ENCODE peak calls at places on chromosomes 11 and 22, in eight cellular contexts. C is GM23338; G is effector memory CD4-positive, alpha-beta T cell; A is hepatocyte; B is tibial artery; O is stomach; I is tibial nerve; P is fibroblast of lung. T is an unnamed sample.

GRCh38 chr11:1949302-1949701 is 2.2 kb downstream of the MRPL23 start:
- DNase-seq in C (no peak), G (no peak), A (no peak), B (peak; percentile 25), O (no peak), I (no peak), P (no peak), T (no peak)

GRCh38 chr11:93568726-93569125 is 25.5 kb upstream of the SMCO4 start:
- DNase-seq in C (no peak), G (no peak), A (no peak), B (no peak), O (no peak), I (no peak), P (no peak), T (no peak)

GRCh38 chr11:121687961-121688566 is 235.3 kb upstream of the SORL1-AS1 start:
- DNase-seq in C (peak; percentile 58), G (no peak), A (peak; percentile 37), B (no peak), O (no peak), I (no peak), P (peak; percentile 59), T (no peak)

GRCh38 chr22:31102441-31103081 is 4.8 kb downstream of the SELENOM start:
- DNase-seq in C (no peak), G (no peak), A (peak; percentile 94), B (peak; percentile 97), O (peak; percentile 69), I (peak; percentile 60), P (peak; percentile 99), T (no peak)

GRCh38 chr22:20983081-20983745 is 1.1 kb downstream of the LZTR1 start:
- DNase-seq in C (no peak), G (no peak), A (no peak), B (no peak), O (no peak), I (no peak), P (no peak), T (no peak)

GRCh38 chr11:117633186-117633585 is 163.8 kb downstream of the DSCAML1 start:
- DNase-seq in C (no peak), G (no peak), A (no peak), B (no peak), O (no peak), I (no peak), P (no peak), T (no peak)

GRCh38 chr11:94568200-94568599 is 1.0 kb downstream of the PIWIL4 start:
- DNase-seq in C (no peak), G (no peak), A (no peak), B (no peak), O (no peak), I (no peak), P (no peak), T (no peak)

GRCh38 chr11:132402056-132402684 is 1031.8 kb downstream of the NTM start:
- DNase-seq in C (peak; percentile 79), G (no peak), A (peak; percentile 65), B (no peak), O (no peak), I (no peak), P (peak; percentile 6), T (no peak)

GRCh38 chr11:1194977-1195689 is 27.7 kb upstream of the MUC5B start:
- DNase-seq in C (no peak), G (no peak), A (no peak), B (no peak), O (peak; percentile 26), I (no peak), P (no peak), T (no peak)

GRCh38 chr11:73946798-73947458 is 3.9 kb upstream of the DNAJB13 start:
- DNase-seq in C (no peak), G (no peak), A (no peak), B (no peak), O (no peak), I (no peak), P (no peak), T (no peak)

GRCh38 chr11:73942030-73942429 is 8.8 kb upstream of the DNAJB13 start:
- DNase-seq in C (no peak), G (no peak), A (no peak), B (no peak), O (no peak), I (no peak), P (no peak), T (no peak)

GRCh38 chr11:73944085-73944484 is 6.7 kb upstream of the DNAJB13 start:
- DNase-seq in C (no peak), G (no peak), A (no peak), B (no peak), O (no peak), I (no peak), P (no peak), T (no peak)

GRCh38 chr11:73945396-73945795 is 5.4 kb upstream of the DNAJB13 start:
- DNase-seq in C (no peak), G (no peak), A (no peak), B (no peak), O (no peak), I (no peak), P (no peak), T (no peak)

DNA sequence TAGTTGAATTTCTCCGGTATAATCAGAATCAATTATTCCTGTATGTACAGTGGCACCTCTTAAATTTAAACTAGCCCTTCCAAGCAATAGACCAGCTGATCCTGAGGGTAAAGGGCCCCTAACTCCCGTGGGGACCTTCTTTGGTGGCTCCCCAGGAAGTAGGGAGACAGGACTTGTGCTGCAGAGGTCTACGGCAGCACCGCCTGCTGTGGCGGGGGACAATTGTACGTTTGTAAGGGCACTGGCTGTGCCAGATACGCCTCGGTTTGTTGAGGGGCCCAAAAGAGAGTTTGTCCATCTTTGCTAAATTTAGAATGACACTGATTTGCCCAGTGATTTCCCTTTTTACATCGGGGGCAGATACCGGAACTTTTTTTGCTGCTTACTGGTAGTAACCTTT is 5.9 kb upstream of the DNAJB13 start:
- DNase-seq in C (no peak), G (no peak), A (no peak), B (no peak), O (no peak), I (no peak), P (no peak), T (no peak)
- H3K27ac ChIP-seq in C (no peak overlapping the region), G (no peak overlapping the region), A (no peak overlapping the region), B (no peak overlapping the region), O (no peak overlapping the region), I (peak overlapping the region; percentile 71), P (no peak overlapping the region), T (no peak overlapping the region)

GRCh38 chr11:83361831-83362230 is 75.7 kb upstream of the CCDC90B start:
- DNase-seq in C (no peak), G (no peak), A (no peak), B (no peak), O (no peak), I (no peak), P (no peak), T (no peak)
- H3K27ac ChIP-seq in C (no peak overlapping the region), G (no peak overlapping the region), A (no peak overlapping the region), B (no peak overlapping the region), O (no peak overlapping the region), I (no peak overlapping the region), P (no peak overlapping the region), T (no peak overlapping the region)

GRCh38 chr22:33524511-33525270 is 395.6 kb downstream of the LARGE1 start:
- DNase-seq in C (peak; percentile 35), G (no peak), A (no peak), B (no peak), O (no peak), I (no peak), P (no peak), T (no peak)

GRCh38 chr22:33526434-33527107 is 393.7 kb downstream of the LARGE1 start:
- DNase-seq in C (no peak), G (no peak), A (no peak), B (no peak), O (no peak), I (no peak), P (no peak), T (no peak)

GRCh38 chr22:33529424-33530113 is 390.7 kb downstream of the LARGE1 start:
- DNase-seq in C (no peak), G (no peak), A (no peak), B (no peak), O (no peak), I (no peak), P (peak; percentile 2), T (no peak)
- H3K27ac ChIP-seq in C (no peak overlapping the region), G (no peak overlapping the region), A (no peak overlapping the region), B (no peak overlapping the region), O (no peak overlapping the region), I (no peak overlapping the region), P (no peak overlapping the region), T (no peak overlapping the region)

GRCh38 chr11:44190883-44191230 is 95.4 kb downstream of the EXT2 start:
- DNase-seq in C (peak; percentile 70), G (no peak), A (no peak), B (no peak), O (no peak), I (no peak), P (no peak), T (no peak)

GRCh38 chr11:44191322-44192014 is 96.0 kb downstream of the EXT2 start:
- DNase-seq in C (no peak), G (no peak), A (no peak), B (no peak), O (no peak), I (no peak), P (no peak), T (no peak)

GRCh38 chr11:44188643-44189042 is 93.2 kb downstream of the EXT2 start:
- DNase-seq in C (no peak), G (no peak), A (no peak), B (no peak), O (no peak), I (no peak), P (peak; percentile 36), T (no peak)

GRCh38 chr11:44192015-44192380 is 96.5 kb downstream of the EXT2 start:
- DNase-seq in C (no peak), G (no peak), A (no peak), B (no peak), O (no peak), I (no peak), P (no peak), T (no peak)

GRCh38 chr11:44189986-44190882 is 94.8 kb downstream of the EXT2 start:
- DNase-seq in C (no peak), G (no peak), A (no peak), B (no peak), O (no peak), I (no peak), P (peak; percentile 9), T (no peak)
- H3K27ac ChIP-seq in C (peak overlapping the region; percentile 16), G (no peak overlapping the region), A (no peak overlapping the region), B (no peak overlapping the region), O (no peak overlapping the region), I (no peak overlapping the region), P (no peak overlapping the region), T (no peak overlapping the region)

DNA sequence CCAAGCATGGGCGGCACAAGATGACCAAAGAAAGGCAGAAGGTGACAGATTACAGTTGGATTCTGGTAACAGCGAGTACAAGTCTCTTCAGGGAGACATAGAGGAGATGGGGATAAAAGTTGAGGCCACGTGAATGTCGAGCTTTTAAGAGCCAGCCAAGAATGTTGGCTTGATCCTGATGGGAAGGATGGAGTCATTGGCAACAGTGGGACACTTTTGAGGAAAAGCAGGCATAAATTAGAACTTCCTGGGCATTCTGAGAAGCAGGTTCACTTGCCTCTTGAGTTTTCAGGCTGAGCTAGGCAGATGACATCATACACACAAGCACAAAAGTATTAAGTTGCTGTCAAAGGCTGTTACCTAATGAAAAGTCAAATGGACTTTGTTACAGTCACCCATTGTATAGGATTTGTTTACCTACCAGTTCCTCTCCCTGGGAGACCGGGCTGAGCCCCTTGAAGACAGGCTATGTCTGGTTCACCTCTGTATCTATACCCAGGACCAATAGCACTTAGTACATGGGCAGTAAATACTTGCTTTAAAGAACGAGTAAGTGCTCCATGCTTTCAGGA is 41.1 kb downstream of the TNRC6B start:
- DNase-seq in C (no peak), G (no peak), A (peak; percentile 46), B (no peak), O (no peak), I (no peak), P (no peak), T (no peak)
- H3K27ac ChIP-seq in C (peak overlapping the region; percentile 72), G (peak overlapping the region; percentile 60), A (peak overlapping the region; percentile 80), B (no peak overlapping the region), O (no peak overlapping the region), I (no peak overlapping the region), P (no peak overlapping the region), T (peak overlapping the region; percentile 36)

T was measured in CD4-positive, alpha-beta memory T cell.